ENCODE peak calls at places on chromosome 4, in six cellular contexts. One of them, this sample, is unnamed.
A peak's percentile ranks its signal among the peaks of the same experiment; 100 is the strongest.

GRCh38 chr4:133565379-133565778 is 416.3 kb downstream of the PCDH10 start:
- DNase-seq in MV-4-11: no peak
- DNase-seq in NCI-H1930: peak; percentile 25
- DNase-seq in psoas muscle: no peak
- DNase-seq in non-pigmented ciliary epithelial cell: peak; percentile 44
- DNase-seq in stimulated activated CD8-positive, alpha-beta memory T cell treated with anti-CD3 and anti-CD28 coated beads, Interleukin-7, amount 100 ng/mL, for 1 hour: no peak
- DNase-seq in this sample: no peak

GRCh38 chr4:139628184-139629012 is 37.2 kb upstream of the MGST2 start:
- DNase-seq in NCI-H1930: no peak
- DNase-seq in psoas muscle: no peak
- DNase-seq in stimulated activated CD8-positive, alpha-beta memory T cell treated with anti-CD3 and anti-CD28 coated beads, Interleukin-7, amount 100 ng/mL, for 1 hour: no peak
- DNase-seq in MV-4-11: no peak
- DNase-seq in non-pigmented ciliary epithelial cell: no peak
- DNase-seq in this sample: no peak

GRCh38 chr4:147760176-147760575 is 28.3 kb downstream of the ARHGAP10 start:
- DNase-seq in MV-4-11: no peak
- DNase-seq in NCI-H1930: no peak
- DNase-seq in psoas muscle: no peak
- DNase-seq in non-pigmented ciliary epithelial cell: no peak
- DNase-seq in stimulated activated CD8-positive, alpha-beta memory T cell treated with anti-CD3 and anti-CD28 coated beads, Interleukin-7, amount 100 ng/mL, for 1 hour: no peak
- DNase-seq in this sample: no peak

GRCh38 chr4:151721466-151721865 is 39.3 kb downstream of the GATB start:
- DNase-seq in NCI-H1930: no peak
- DNase-seq in non-pigmented ciliary epithelial cell: no peak
- DNase-seq in stimulated activated CD8-positive, alpha-beta memory T cell treated with anti-CD3 and anti-CD28 coated beads, Interleukin-7, amount 100 ng/mL, for 1 hour: no peak
- DNase-seq in psoas muscle: no peak
- DNase-seq in MV-4-11: no peak
- DNase-seq in this sample: no peak

GRCh38 chr4:97153042-97153441 is 990.2 kb downstream of the STPG2 start:
- DNase-seq in stimulated activated CD8-positive, alpha-beta memory T cell treated with anti-CD3 and anti-CD28 coated beads, Interleukin-7, amount 100 ng/mL, for 1 hour: no peak
- DNase-seq in non-pigmented ciliary epithelial cell: no peak
- DNase-seq in psoas muscle: no peak
- DNase-seq in MV-4-11: no peak
- DNase-seq in NCI-H1930: peak; percentile 1
- DNase-seq in this sample: no peak

GRCh38 chr4:20544645-20545044 is 155.6 kb upstream of the PACRGL start:
- DNase-seq in psoas muscle: no peak
- DNase-seq in MV-4-11: no peak
- DNase-seq in stimulated activated CD8-positive, alpha-beta memory T cell treated with anti-CD3 and anti-CD28 coated beads, Interleukin-7, amount 100 ng/mL, for 1 hour: no peak
- DNase-seq in non-pigmented ciliary epithelial cell: no peak
- DNase-seq in NCI-H1930: peak; percentile 11
- DNase-seq in this sample: no peak

GRCh38 chr4:20356565-20356964 is 104.9 kb downstream of the SLIT2 start:
- DNase-seq in MV-4-11: no peak
- DNase-seq in non-pigmented ciliary epithelial cell: no peak
- DNase-seq in NCI-H1930: peak; percentile 39
- DNase-seq in psoas muscle: no peak
- DNase-seq in stimulated activated CD8-positive, alpha-beta memory T cell treated with anti-CD3 and anti-CD28 coated beads, Interleukin-7, amount 100 ng/mL, for 1 hour: no peak
- DNase-seq in this sample: no peak

GRCh38 chr4:75907956-75908355 is 5.7 kb upstream of the PPEF2 start:
- DNase-seq in psoas muscle: no peak
- DNase-seq in non-pigmented ciliary epithelial cell: no peak
- DNase-seq in MV-4-11: peak; percentile 97
- DNase-seq in stimulated activated CD8-positive, alpha-beta memory T cell treated with anti-CD3 and anti-CD28 coated beads, Interleukin-7, amount 100 ng/mL, for 1 hour: no peak
- DNase-seq in NCI-H1930: no peak
- DNase-seq in this sample: no peak

GRCh38 chr4:99235955-99236354 is 16.9 kb upstream of the ADH6 start:
- DNase-seq in non-pigmented ciliary epithelial cell: no peak
- DNase-seq in MV-4-11: no peak
- DNase-seq in psoas muscle: no peak
- DNase-seq in NCI-H1930: no peak
- DNase-seq in stimulated activated CD8-positive, alpha-beta memory T cell treated with anti-CD3 and anti-CD28 coated beads, Interleukin-7, amount 100 ng/mL, for 1 hour: no peak
- DNase-seq in this sample: no peak

GRCh38 chr4:121989715-121990114 is 37.9 kb upstream of the TRPC3 start:
- DNase-seq in MV-4-11: no peak
- DNase-seq in psoas muscle: no peak
- DNase-seq in non-pigmented ciliary epithelial cell: peak; percentile 11
- DNase-seq in stimulated activated CD8-positive, alpha-beta memory T cell treated with anti-CD3 and anti-CD28 coated beads, Interleukin-7, amount 100 ng/mL, for 1 hour: no peak
- DNase-seq in NCI-H1930: no peak
- DNase-seq in this sample: peak; percentile 15

GRCh38 chr4:85543832-85544231 is 68.9 kb downstream of the ARHGAP24 start:
- DNase-seq in NCI-H1930: no peak
- DNase-seq in MV-4-11: no peak
- DNase-seq in stimulated activated CD8-positive, alpha-beta memory T cell treated with anti-CD3 and anti-CD28 coated beads, Interleukin-7, amount 100 ng/mL, for 1 hour: no peak
- DNase-seq in psoas muscle: no peak
- DNase-seq in non-pigmented ciliary epithelial cell: peak; percentile 50
- DNase-seq in this sample: no peak

GRCh38 chr4:74202062-74202586 is 44.2 kb downstream of the MTHFD2L start:
- DNase-seq in psoas muscle: no peak
- DNase-seq in stimulated activated CD8-positive, alpha-beta memory T cell treated with anti-CD3 and anti-CD28 coated beads, Interleukin-7, amount 100 ng/mL, for 1 hour: no peak
- DNase-seq in NCI-H1930: no peak
- DNase-seq in MV-4-11: no peak
- DNase-seq in non-pigmented ciliary epithelial cell: no peak
- DNase-seq in this sample: no peak

GRCh38 chr4:56505269-56506109 is at the start of gene ARL9:
- DNase-seq in MV-4-11: no peak
- DNase-seq in non-pigmented ciliary epithelial cell: peak; percentile 23
- DNase-seq in stimulated activated CD8-positive, alpha-beta memory T cell treated with anti-CD3 and anti-CD28 coated beads, Interleukin-7, amount 100 ng/mL, for 1 hour: peak; percentile 27
- DNase-seq in NCI-H1930: no peak
- DNase-seq in psoas muscle: peak; percentile 63
- DNase-seq in this sample: peak; percentile 74

GRCh38 chr4:87882861-87883260 is 50.1 kb downstream of the MEPE start:
- DNase-seq in NCI-H1930: no peak
- DNase-seq in non-pigmented ciliary epithelial cell: no peak
- DNase-seq in stimulated activated CD8-positive, alpha-beta memory T cell treated with anti-CD3 and anti-CD28 coated beads, Interleukin-7, amount 100 ng/mL, for 1 hour: no peak
- DNase-seq in psoas muscle: no peak
- DNase-seq in MV-4-11: no peak
- DNase-seq in this sample: no peak

GRCh38 chr4:9906996-9907395 is 114.3 kb downstream of the SLC2A9 start:
- DNase-seq in non-pigmented ciliary epithelial cell: no peak
- DNase-seq in psoas muscle: no peak
- DNase-seq in NCI-H1930: no peak
- DNase-seq in MV-4-11: no peak
- DNase-seq in stimulated activated CD8-positive, alpha-beta memory T cell treated with anti-CD3 and anti-CD28 coated beads, Interleukin-7, amount 100 ng/mL, for 1 hour: no peak
- DNase-seq in this sample: no peak

GRCh38 chr4:168153596-168154440 is 61.5 kb downstream of the ANXA10 start:
- DNase-seq in non-pigmented ciliary epithelial cell: peak; percentile 55
- DNase-seq in MV-4-11: peak; percentile 69
- DNase-seq in psoas muscle: peak; percentile 84
- DNase-seq in NCI-H1930: peak; percentile 28
- DNase-seq in stimulated activated CD8-positive, alpha-beta memory T cell treated with anti-CD3 and anti-CD28 coated beads, Interleukin-7, amount 100 ng/mL, for 1 hour: peak; percentile 20
- DNase-seq in this sample: peak; percentile 89

GRCh38 chr4:159410076-159410777 is 307.3 kb downstream of the RAPGEF2 start:
- DNase-seq in non-pigmented ciliary epithelial cell: no peak
- DNase-seq in MV-4-11: no peak
- DNase-seq in psoas muscle: no peak
- DNase-seq in NCI-H1930: no peak
- DNase-seq in stimulated activated CD8-positive, alpha-beta memory T cell treated with anti-CD3 and anti-CD28 coated beads, Interleukin-7, amount 100 ng/mL, for 1 hour: no peak
- DNase-seq in this sample: no peak

GRCh38 chr4:122329876-122330595 is 48.8 kb upstream of the ADAD1 start:
- DNase-seq in MV-4-11: no peak
- DNase-seq in psoas muscle: no peak
- DNase-seq in NCI-H1930: no peak
- DNase-seq in stimulated activated CD8-positive, alpha-beta memory T cell treated with anti-CD3 and anti-CD28 coated beads, Interleukin-7, amount 100 ng/mL, for 1 hour: no peak
- DNase-seq in non-pigmented ciliary epithelial cell: peak; percentile 44
- DNase-seq in this sample: no peak

GRCh38 chr4:22500831-22501714 is 14.8 kb downstream of the ADGRA3 start:
- DNase-seq in psoas muscle: no peak
- DNase-seq in non-pigmented ciliary epithelial cell: peak; percentile 34
- DNase-seq in MV-4-11: no peak
- DNase-seq in NCI-H1930: no peak
- DNase-seq in stimulated activated CD8-positive, alpha-beta memory T cell treated with anti-CD3 and anti-CD28 coated beads, Interleukin-7, amount 100 ng/mL, for 1 hour: no peak
- DNase-seq in this sample: no peak

GRCh38 chr4:104394409-104394813 is 100.3 kb downstream of the CXXC4 start:
- DNase-seq in MV-4-11: no peak
- DNase-seq in non-pigmented ciliary epithelial cell: no peak
- DNase-seq in psoas muscle: no peak
- DNase-seq in NCI-H1930: peak; percentile 83
- DNase-seq in stimulated activated CD8-positive, alpha-beta memory T cell treated with anti-CD3 and anti-CD28 coated beads, Interleukin-7, amount 100 ng/mL, for 1 hour: no peak
- DNase-seq in this sample: peak; percentile 35

GRCh38 chr4:175070444-175070843 is 152.3 kb downstream of the ADAM29 start:
- DNase-seq in non-pigmented ciliary epithelial cell: no peak
- DNase-seq in psoas muscle: no peak
- DNase-seq in NCI-H1930: no peak
- DNase-seq in MV-4-11: no peak
- DNase-seq in stimulated activated CD8-positive, alpha-beta memory T cell treated with anti-CD3 and anti-CD28 coated beads, Interleukin-7, amount 100 ng/mL, for 1 hour: no peak
- DNase-seq in this sample: no peak

GRCh38 chr4:114782842-114783595 is 184.4 kb downstream of the UGT8 start:
- DNase-seq in psoas muscle: no peak
- DNase-seq in NCI-H1930: peak; percentile 7
- DNase-seq in stimulated activated CD8-positive, alpha-beta memory T cell treated with anti-CD3 and anti-CD28 coated beads, Interleukin-7, amount 100 ng/mL, for 1 hour: no peak
- DNase-seq in MV-4-11: no peak
- DNase-seq in non-pigmented ciliary epithelial cell: no peak
- DNase-seq in this sample: no peak

GRCh38 chr4:138775890-138776289 is 239.7 kb upstream of the NOCT start:
- DNase-seq in MV-4-11: peak; percentile 79
- DNase-seq in stimulated activated CD8-positive, alpha-beta memory T cell treated with anti-CD3 and anti-CD28 coated beads, Interleukin-7, amount 100 ng/mL, for 1 hour: no peak
- DNase-seq in NCI-H1930: no peak
- DNase-seq in psoas muscle: no peak
- DNase-seq in non-pigmented ciliary epithelial cell: no peak
- DNase-seq in this sample: no peak

GRCh38 chr4:17823871-17824669 is 13.3 kb downstream of the NCAPG start:
- DNase-seq in non-pigmented ciliary epithelial cell: no peak
- DNase-seq in NCI-H1930: no peak
- DNase-seq in MV-4-11: no peak
- DNase-seq in psoas muscle: no peak
- DNase-seq in stimulated activated CD8-positive, alpha-beta memory T cell treated with anti-CD3 and anti-CD28 coated beads, Interleukin-7, amount 100 ng/mL, for 1 hour: no peak
- DNase-seq in this sample: no peak

This sample was measured in right cardiac atrium.